ENCODE peak calls at places on chromosomes 13 and 19, in nine cellular contexts. Z, E, B, L, H, O, T, N and S are unnamed samples.

GRCh38 chr19:46610851-46611770 is 10.0 kb downstream of the CALM3 start:
- DNase-seq in B (no peak), N (no peak), H (no peak), L (peak; percentile 69), E (peak; percentile 71), O (no peak), Z (peak; percentile 75), T (peak; percentile 55), S (no peak)

GRCh38 chr19:15138427-15138826 is 31.2 kb downstream of the SYDE1 start:
- DNase-seq in B (no peak), L (no peak), Z (no peak), E (no peak), O (no peak), H (no peak), N (no peak), T (no peak), S (no peak)

GRCh38 chr19:42255766-42256750 is 1.1 kb upstream of the ERF start:
- DNase-seq in O (no peak), L (peak; percentile 46), T (no peak), N (peak; percentile 55), B (no peak), E (peak; percentile 39), H (no peak), Z (peak; percentile 5), S (no peak)

GRCh38 chr19:8150178-8150865 is 930 bp upstream of the FBN3 start:
- DNase-seq in E (no peak), Z (no peak), H (no peak), O (no peak), L (no peak), B (no peak), N (no peak), T (no peak), S (no peak)

GRCh38 chr13:30463820-30464495 is 1.8 kb downstream of the HMGB1 start:
- DNase-seq in Z (peak; percentile 60), T (peak; percentile 87), O (peak; percentile 36), L (peak; percentile 68), B (no peak), N (peak; percentile 73), E (peak; percentile 62), H (peak; percentile 60), S (no peak)

GRCh38 chr13:112711528-112712265 is 21.9 kb downstream of the ATP11A start:
- DNase-seq in E (peak; percentile 98), O (peak; percentile 88), N (peak; percentile 78), T (peak; percentile 39), H (no peak), Z (no peak), L (peak; percentile 98), B (peak; percentile 86), S (peak; percentile 97)

GRCh38 chr13:51912091-51912490 is 50.3 kb downstream of the CCDC70 start:
- DNase-seq in L (no peak), T (no peak), B (no peak), O (no peak), H (peak; percentile 54), E (peak; percentile 18), N (peak; percentile 23), Z (no peak), S (no peak)

GRCh38 chr19:48568345-48568886 is 16.4 kb downstream of the SULT2B1 start:
- DNase-seq in Z (no peak), H (peak; percentile 96), E (peak; percentile 91), L (peak; percentile 92), N (peak; percentile 81), T (no peak), B (no peak), O (peak; percentile 70), S (peak; percentile 83)

GRCh38 chr13:49225358-49226042 is 5.4 kb downstream of the MLNR start:
- DNase-seq in T (no peak), Z (no peak), N (no peak), L (no peak), H (peak; percentile 50), B (no peak), E (no peak), O (no peak), S (no peak)

GRCh38 chr13:47117268-47117667 is 220.4 kb upstream of the HTR2A start:
- DNase-seq in L (peak; percentile 68), T (no peak), E (peak; percentile 83), H (no peak), O (peak; percentile 79), Z (no peak), B (no peak), N (no peak), S (no peak)

GRCh38 chr13:51451134-51451466 is 1.7 kb downstream of the INTS6 start:
- DNase-seq in O (no peak), N (no peak), T (no peak), H (no peak), B (no peak), L (no peak), Z (no peak), E (no peak), S (no peak)

GRCh38 chr13:18951412-18951811 is 230.2 kb downstream of the TUBA3C start:
- DNase-seq in L (no peak), H (no peak), T (no peak), Z (no peak), E (no peak), O (no peak), B (no peak), N (no peak), S (no peak)

GRCh38 chr19:50233308-50233910 is 30.0 kb downstream of the MYH14 start:
- DNase-seq in H (no peak), O (no peak), L (no peak), B (no peak), E (no peak), T (no peak), Z (no peak), N (no peak), S (no peak)

GRCh38 chr13:66508153-66508909 is 721.8 kb downstream of the PCDH9 start:
- DNase-seq in L (no peak), H (no peak), N (no peak), T (no peak), O (no peak), Z (no peak), E (peak; percentile 76), B (no peak), S (no peak)

GRCh38 chr19:35528218-35529038 is at the start of gene SBSN:
- DNase-seq in Z (no peak), L (peak; percentile 80), E (peak; percentile 49), O (peak; percentile 25), H (no peak), T (no peak), B (no peak), N (no peak), S (no peak)

GRCh38 chr13:27790523-27790922 is 1.8 kb upstream of the GSX1 start:
- DNase-seq in E (no peak), N (no peak), H (no peak), L (no peak), Z (no peak), T (no peak), O (no peak), B (no peak), S (no peak)

GRCh38 chr13:31749929-31750328 is 10.6 kb downstream of the RXFP2 start:
- DNase-seq in E (peak; percentile 92), O (peak; percentile 91), N (no peak), B (no peak), H (no peak), T (no peak), Z (no peak), L (peak; percentile 95), S (no peak)

GRCh38 chr13:47897411-47898050 is 103.5 kb downstream of the SUCLA2 start:
- DNase-seq in O (peak; percentile 54), L (peak; percentile 68), T (no peak), E (peak; percentile 86), Z (no peak), H (no peak), N (no peak), B (no peak), S (peak; percentile 73)

GRCh38 chr19:4228765-4229178 is 551 bp upstream of the EBI3 start:
- DNase-seq in Z (no peak), T (no peak), B (no peak), N (no peak), H (no peak), O (no peak), L (no peak), E (no peak), S (no peak)
- H3K4me3 ChIP-seq in Z (no peak overlapping the region), T (no peak overlapping the region), B (peak overlapping the region; percentile 20), N (no peak overlapping the region), H (no peak overlapping the region), O (no peak overlapping the region), L (no peak overlapping the region), E (no peak overlapping the region), S (no peak overlapping the region)

GRCh38 chr19:3407556-3408516 is 41.5 kb downstream of the NFIC start:
- DNase-seq in B (no peak), E (peak; percentile 54), T (no peak), Z (no peak), O (peak; percentile 24), N (no peak), L (peak; percentile 57), H (peak; percentile 55), S (no peak)
- H3K4me3 ChIP-seq in B (no peak overlapping the region), E (no peak overlapping the region), T (no peak overlapping the region), Z (no peak overlapping the region), O (no peak overlapping the region), N (no peak overlapping the region), L (no peak overlapping the region), H (no peak overlapping the region), S (no peak overlapping the region)

GRCh38 chr19:16327131-16327450 is 2.5 kb downstream of the KLF2 start:
- DNase-seq in B (no peak), N (no peak), H (no peak), E (no peak), T (no peak), L (peak; percentile 4), Z (peak; percentile 34), O (no peak), S (no peak)

GRCh38 chr19:16326401-16327130 is 1.9 kb downstream of the KLF2 start:
- DNase-seq in E (peak; percentile 19), N (no peak), H (no peak), L (peak; percentile 35), B (no peak), O (no peak), T (peak; percentile 81), Z (peak; percentile 84), S (no peak)

GRCh38 chr19:16327911-16328823 is 3.5 kb downstream of the KLF2 start:
- DNase-seq in O (no peak), N (no peak), T (peak; percentile 78), L (peak; percentile 93), H (peak; percentile 31), Z (no peak), E (peak; percentile 41), B (no peak), S (no peak)

GRCh38 chr19:16328824-16329482 is 4.3 kb downstream of the KLF2 start:
- DNase-seq in H (no peak), N (no peak), B (no peak), O (no peak), T (peak; percentile 79), Z (no peak), L (peak; percentile 54), E (no peak), S (no peak)

GRCh38 chr19:16327501-16327900 is 2.9 kb downstream of the KLF2 start:
- DNase-seq in T (peak; percentile 53), B (no peak), Z (peak; percentile 76), E (no peak), L (peak; percentile 31), N (no peak), H (no peak), O (no peak), S (no peak)
- H3K4me3 ChIP-seq in T (peak overlapping the region; percentile 98), B (no peak overlapping the region), Z (peak overlapping the region; percentile 66), E (no peak overlapping the region), L (peak overlapping the region; percentile 47), N (no peak overlapping the region), H (no peak overlapping the region), O (peak overlapping the region; percentile 12), S (no peak overlapping the region)

DNA sequence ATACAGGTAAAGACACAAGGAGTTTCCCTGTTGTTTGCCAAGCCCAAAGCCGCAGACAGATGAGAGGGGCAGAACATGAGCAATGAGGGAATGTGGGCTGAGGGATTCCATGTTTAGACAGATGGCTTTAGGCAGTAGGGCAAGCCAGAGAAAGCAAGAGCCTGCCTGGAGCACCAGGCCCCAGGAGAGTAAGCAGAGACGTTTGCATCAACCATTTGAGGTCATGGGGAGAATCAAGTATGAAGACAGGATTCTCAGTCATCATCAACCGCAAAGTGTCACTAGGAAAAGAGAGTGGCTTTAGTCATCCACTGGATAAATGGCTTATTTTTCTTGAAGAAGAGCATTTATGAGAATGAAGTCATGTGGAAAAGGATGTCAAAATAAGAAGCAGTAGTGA is 184.7 kb downstream of the COG6 start:
- DNase-seq in E (no peak), T (no peak), Z (no peak), O (peak; percentile 78), N (no peak), B (no peak), L (no peak), H (no peak), S (no peak)
- H3K4me3 ChIP-seq in E (no peak overlapping the region), T (no peak overlapping the region), Z (no peak overlapping the region), O (no peak overlapping the region), N (no peak overlapping the region), B (no peak overlapping the region), L (no peak overlapping the region), H (no peak overlapping the region), S (no peak overlapping the region)